ENCODE peak calls at places on chromosomes 3 and 15, in six cellular contexts. D, B, Y, K, G and Z are unnamed samples.

GRCh38 chr15:90716317-90716975 is 700 bp upstream of the BLM start:
- DNase-seq in G (no peak), K (no peak), B (no peak), Y (peak; percentile 15), D (no peak), Z (no peak)

GRCh38 chr3:100869787-100870186 is 123.4 kb downstream of the ABI3BP start:
- DNase-seq in G (no peak), Y (no peak), B (no peak), K (no peak), D (no peak), Z (no peak)

GRCh38 chr15:80403712-80404056 is 498 bp upstream of the ARNT2 start:
- DNase-seq in D (no peak), K (peak; percentile 71), Y (no peak), G (no peak), B (peak; percentile 37), Z (peak; percentile 18)

GRCh38 chr3:130992344-130992743 is 34.3 kb downstream of the ASTE1 start:
- DNase-seq in B (no peak), G (no peak), Y (no peak), K (no peak), D (no peak), Z (no peak)

GRCh38 chr3:192745150-192745549 is 17.8 kb upstream of the FGF12 start:
- DNase-seq in B (no peak), G (no peak), K (no peak), D (no peak), Y (no peak), Z (no peak)

GRCh38 chr3:5017953-5018531 is 38.8 kb downstream of the BHLHE40 start:
- DNase-seq in G (peak; percentile 84), Y (no peak), K (no peak), B (peak; percentile 56), D (peak; percentile 58), Z (no peak)

GRCh38 chr3:194879991-194880939 is 194.6 kb downstream of the FAM43A start:
- DNase-seq in K (no peak), D (no peak), Y (no peak), G (peak; percentile 7), B (peak; percentile 26), Z (no peak)

GRCh38 chr3:126456766-126457388 is 18.8 kb downstream of the ZXDC start:
- DNase-seq in B (peak; percentile 4), D (no peak), Y (no peak), K (no peak), G (no peak), Z (no peak)

GRCh38 chr3:15756505-15756904 is 41.3 kb downstream of the ANKRD28 start:
- DNase-seq in Y (no peak), G (no peak), D (no peak), B (no peak), K (no peak), Z (no peak)

GRCh38 chr3:63613561-63613960 is 38.9 kb upstream of the SNTN start:
- DNase-seq in B (no peak), D (no peak), Y (no peak), K (no peak), G (no peak), Z (no peak)

GRCh38 chr3:112647122-112647521 is 6.2 kb upstream of the CCDC80 start:
- DNase-seq in D (no peak), Y (no peak), G (no peak), B (no peak), K (no peak), Z (no peak)

GRCh38 chr15:22888120-22888859 is 49.8 kb downstream of the NIPA2 start:
- DNase-seq in B (no peak), D (no peak), Y (no peak), K (no peak), G (no peak), Z (no peak)

GRCh38 chr3:27556854-27557253 is 72.7 kb upstream of the SLC4A7 start:
- DNase-seq in K (no peak), B (no peak), G (no peak), Y (no peak), D (no peak), Z (no peak)

GRCh38 chr15:101325263-101326025 is 30.4 kb upstream of the SNRPA1 start:
- DNase-seq in K (no peak), B (no peak), Y (no peak), G (peak; percentile 7), D (no peak), Z (no peak)

GRCh38 chr3:3531476-3531875 is 267.8 kb upstream of the LRRN1 start:
- DNase-seq in G (no peak), B (no peak), K (no peak), D (no peak), Y (no peak), Z (no peak)

GRCh38 chr3:2456788-2457187 is 358.1 kb downstream of the CNTN4 start:
- DNase-seq in D (no peak), K (no peak), Y (no peak), G (no peak), B (no peak), Z (no peak)